ENCODE peak calls at places on chromosomes 1 and 21, in six cellular contexts. V is GM12878, T is OCI-LY7, G is fibroblast of lung, F is keratinocyte, M is endothelial cell of umbilical vein. O is an unnamed sample. For H4K20me1, the result is how much of the 10 kb centered on the place peaks cover.

GRCh38 chr1:55198044-55198443 is 17.1 kb downstream of the USP24 start:
- DNase-seq in T (no peak), G (no peak), M (no peak), F (no peak), V (no peak), O (no peak)

GRCh38 chr1:42876009-42876408 is 29.6 kb downstream of the ZNF691 start:
- DNase-seq in V (no peak), F (no peak), M (no peak), T (no peak), G (no peak), O (no peak)

GRCh38 chr1:57796609-57797008 is 372.7 kb upstream of the DAB1 start:
- DNase-seq in G (peak), M (no peak), T (no peak), F (peak), V (no peak), O (no peak)

GRCh38 chr1:87325982-87326738 is 2.5 kb upstream of the LMO4 start:
- DNase-seq in V (no peak), M (peak), G (peak), F (no peak), T (peak), O (peak)

GRCh38 chr1:159867322-159868064 is 5.0 kb upstream of the VSIG8 start:
- DNase-seq in F (no peak), G (no peak), M (peak), T (no peak), V (no peak), O (no peak)

GRCh38 chr21:45361033-45361997 is 43.6 kb upstream of the COL18A1 start:
- DNase-seq in G (no peak), T (no peak), M (no peak), F (no peak), V (no peak), O (no peak)

GRCh38 chr1:93908394-93909145 is 660 bp downstream of the GCLM start:
- DNase-seq in T (peak), M (peak), F (no peak), V (no peak), G (peak), O (peak)

GRCh38 chr21:44910229-44911065 is 10.3 kb downstream of the ITGB2 start:
- DNase-seq in M (no peak), F (no peak), V (no peak), T (peak), G (no peak), O (peak)

GRCh38 chr1:200733907-200734306 is 4.8 kb upstream of the CAMSAP2 start:
- DNase-seq in G (peak), F (no peak), T (no peak), V (no peak), M (no peak), O (no peak)

GRCh38 chr1:32897082-32898049 is 3.8 kb downstream of the TMEM54 start:
- DNase-seq in G (no peak), T (no peak), F (no peak), M (no peak), V (no peak), O (no peak)

GRCh38 chr1:15154480-15155036 is 1.0 kb downstream of the TMEM51 start:
- DNase-seq in M (no peak), V (no peak), T (no peak), F (no peak), G (peak), O (no peak)

GRCh38 chr1:48697066-48697707 is 79.5 kb downstream of the BEND5 start:
- DNase-seq in M (peak), V (no peak), T (peak), G (no peak), F (no peak), O (peak)

GRCh38 chr1:107277022-107277421 is 136.2 kb downstream of the NTNG1 start:
- DNase-seq in T (peak), G (peak), F (no peak), M (peak), V (no peak), O (peak)
- TF ChIP-seq CTCF in T (peak), G (peak), F (peak), M (no peak), V (peak), O (peak)

GRCh38 chr1:2067981-2068380 is 17.8 kb downstream of the PRKCZ start:
- DNase-seq in T (no peak), G (no peak), V (no peak), M (no peak), F (no peak), O (no peak)
- H4K20me1 ChIP-seq in T (under half), G (under half), V (under half), M (under half), F (under half), O (under half)

GRCh38 chr1:208808301-208808700 is 564.1 kb upstream of the PLXNA2 start:
- DNase-seq in V (no peak), T (no peak), M (no peak), F (peak), G (no peak), O (no peak)

GRCh38 chr1:208807446-208808117 is 563.4 kb upstream of the PLXNA2 start:
- DNase-seq in T (no peak), V (no peak), G (peak), F (peak), M (no peak), O (no peak)

GRCh38 chr1:208809876-208810275 is 565.7 kb upstream of the PLXNA2 start:
- DNase-seq in V (no peak), T (no peak), G (peak), F (no peak), M (peak), O (no peak)
- H3K4me3 ChIP-seq in V (no peak), T (no peak), G (no peak), F (no peak), M (no peak), O (no peak)

GRCh38 chr1:6490181-6491075 is 1.0 kb downstream of the PLEKHG5 start:
- DNase-seq in T (peak), M (peak), G (peak), F (no peak), V (peak), O (peak)
- TF ChIP-seq CTCF in T (peak), M (no peak), G (no peak), F (no peak), V (no peak), O (no peak)

GRCh38 chr1:167676916-167677848 is 44.6 kb upstream of the MPZL1 start:
- DNase-seq in V (peak), T (no peak), F (no peak), G (no peak), M (no peak), O (no peak)

GRCh38 chr1:167676205-167676915 is 45.4 kb upstream of the MPZL1 start:
- DNase-seq in T (peak), F (no peak), G (no peak), V (peak), M (no peak), O (no peak)

GRCh38 chr1:167679714-167680113 is 42.1 kb upstream of the MPZL1 start:
- DNase-seq in M (no peak), F (no peak), G (no peak), V (no peak), T (no peak), O (no peak)

GRCh38 chr1:167678838-167679237 is 42.9 kb upstream of the MPZL1 start:
- DNase-seq in G (no peak), V (no peak), M (no peak), T (no peak), F (no peak), O (no peak)

GRCh38 chr1:167678422-167678821 is 43.4 kb upstream of the MPZL1 start:
- DNase-seq in V (no peak), M (no peak), G (no peak), T (no peak), F (no peak), O (no peak)
- H4K20me1 ChIP-seq in V (under half), M (under half), G (under half), T (under half), F (under half), O (half or more)

DNA sequence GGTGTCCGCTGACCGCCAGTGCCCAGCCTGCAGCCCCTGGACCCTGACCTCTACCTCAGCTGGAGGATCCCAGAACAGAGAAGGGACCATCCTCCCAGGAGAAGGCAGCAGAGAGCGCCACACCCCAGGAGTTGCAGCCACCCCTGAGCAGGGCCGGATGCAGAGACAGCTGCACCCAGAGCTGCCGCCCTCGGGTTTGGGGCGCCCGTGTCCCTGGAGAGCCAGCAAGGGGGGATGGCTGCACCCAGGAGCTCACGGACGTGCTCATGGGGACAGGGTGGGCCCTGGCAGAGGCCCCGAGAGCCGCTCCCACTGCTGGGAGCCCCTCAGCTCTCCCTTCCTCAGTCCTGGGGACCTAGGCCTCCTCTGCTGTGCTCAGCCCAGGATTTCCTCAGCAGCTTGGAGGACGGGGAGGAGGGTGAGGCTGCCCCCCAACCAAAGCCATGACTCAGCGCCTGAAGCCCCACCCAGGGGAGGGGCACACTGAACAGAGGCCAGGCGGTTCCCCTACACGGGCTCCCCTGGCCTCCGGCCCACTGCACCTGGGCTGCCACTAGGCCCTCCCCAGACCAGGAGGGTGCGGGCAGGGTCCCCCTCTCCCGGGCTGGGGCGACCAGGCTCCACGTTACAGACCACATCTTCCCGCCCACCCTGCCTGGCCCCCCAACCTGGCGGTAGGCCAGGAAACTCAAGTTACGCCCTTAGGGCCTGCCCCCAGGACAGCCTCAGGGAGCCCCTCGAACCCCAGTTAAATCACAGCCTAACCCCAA is 2.2 kb downstream of the ACAP3 start:
- DNase-seq in M (peak), F (no peak), G (peak), V (no peak), T (peak), O (peak)
- H3K4me3 ChIP-seq in M (no peak), F (peak), G (peak), V (peak), T (peak), O (no peak)

O was measured in DND-41.